ENCODE peak calls at places on chromosomes 7 and 10, in four cellular contexts. K is fibroblast of lung, I is AG04450, C is cardiac muscle cell. Y is an unnamed sample.

GRCh38 chr10:103395754-103396066 is 565 bp downstream of the ATP5MK start:
- DNase-seq in I (no peak), K (peak; percentile 19), C (peak; percentile 38), Y (peak; percentile 16)

GRCh38 chr10:96305019-96305418 is 785 bp downstream of the DNTT start:
- DNase-seq in K (no peak), I (no peak), C (no peak), Y (no peak)

GRCh38 chr10:36888925-36889573 is 236.3 kb upstream of the ANKRD30A start:
- DNase-seq in K (no peak), I (no peak), C (peak; percentile 7), Y (peak; percentile 3)

GRCh38 chr7:143205560-143206293 is 16.1 kb upstream of the TAS2R40 start:
- DNase-seq in C (peak; percentile 14), K (peak; percentile 9), I (no peak), Y (peak; percentile 9)

GRCh38 chr10:77432398-77432797 is 205.2 kb downstream of the KCNMA1 start:
- DNase-seq in C (no peak), I (no peak), K (no peak), Y (no peak)

GRCh38 chr10:101903827-101904520 is 60.4 kb upstream of the KCNIP2 start:
- DNase-seq in I (no peak), K (no peak), C (no peak), Y (no peak)

GRCh38 chr7:6258440-6259182 is 13.8 kb downstream of the CYTH3 start:
- DNase-seq in K (peak; percentile 85), C (peak; percentile 93), I (no peak), Y (peak; percentile 96)

GRCh38 chr7:55508301-55509011 is 63.8 kb downstream of the VOPP1 start:
- DNase-seq in C (no peak), I (no peak), K (no peak), Y (no peak)

GRCh38 chr10:49512121-49512809 is 26.7 kb downstream of the ERCC6 start:
- DNase-seq in K (peak; percentile 30), C (peak; percentile 55), I (no peak), Y (peak; percentile 31)

GRCh38 chr7:136887317-136887716 is 18.9 kb downstream of the CHRM2 start:
- DNase-seq in K (no peak), C (no peak), I (no peak), Y (no peak)

GRCh38 chr10:42988517-42989395 is 88.1 kb upstream of the RET start:
- DNase-seq in K (no peak), I (no peak), C (peak; percentile 7), Y (no peak)

GRCh38 chr7:116213361-116214155 is 3.2 kb downstream of the TES start:
- DNase-seq in K (peak; percentile 52), I (no peak), C (peak; percentile 86), Y (peak; percentile 88)

GRCh38 chr10:21572578-21572977 is 38.5 kb downstream of the MLLT10 start:
- DNase-seq in K (peak; percentile 57), C (peak; percentile 66), I (no peak), Y (peak; percentile 67)

GRCh38 chr10:48551796-48552591 is 52.9 kb downstream of the ARHGAP22 start:
- DNase-seq in K (peak; percentile 34), I (peak; percentile 29), C (peak; percentile 79), Y (peak; percentile 70)

GRCh38 chr10:114616516-114616915 is 41.6 kb downstream of the ABLIM1 start:
- DNase-seq in I (no peak), C (no peak), K (peak; percentile 44), Y (no peak)

GRCh38 chr10:33120275-33120674 is 162.2 kb upstream of the ITGB1 start:
- DNase-seq in I (no peak), C (no peak), K (no peak), Y (no peak)

GRCh38 chr7:39910108-39910869 is 39.8 kb upstream of the CDK13 start:
- DNase-seq in K (peak; percentile 39), C (peak; percentile 57), I (peak; percentile 2), Y (peak; percentile 45)

GRCh38 chr7:137882261-137882668 is 35.5 kb upstream of the DGKI start:
- DNase-seq in K (peak; percentile 100), C (peak; percentile 94), I (peak; percentile 93), Y (peak; percentile 98)

GRCh38 chr10:32049113-32049512 is 7.1 kb downstream of the KIF5B start:
- DNase-seq in I (no peak), K (peak; percentile 51), C (no peak), Y (no peak)

GRCh38 chr10:7563770-7564169 is 103.0 kb downstream of the ITIH5 start:
- DNase-seq in K (no peak), C (no peak), I (no peak), Y (no peak)

GRCh38 chr7:79855172-79855571 is 279.5 kb upstream of the GNAI1 start:
- DNase-seq in I (no peak), C (peak; percentile 26), K (no peak), Y (peak; percentile 33)

GRCh38 chr10:116163732-116164131 is 109.3 kb downstream of the GFRA1 start:
- DNase-seq in C (no peak), K (no peak), I (no peak), Y (no peak)

GRCh38 chr7:98119257-98119918 is 12.7 kb downstream of the LMTK2 start:
- DNase-seq in C (peak; percentile 67), K (peak; percentile 85), I (peak; percentile 16), Y (peak; percentile 71)

DNA sequence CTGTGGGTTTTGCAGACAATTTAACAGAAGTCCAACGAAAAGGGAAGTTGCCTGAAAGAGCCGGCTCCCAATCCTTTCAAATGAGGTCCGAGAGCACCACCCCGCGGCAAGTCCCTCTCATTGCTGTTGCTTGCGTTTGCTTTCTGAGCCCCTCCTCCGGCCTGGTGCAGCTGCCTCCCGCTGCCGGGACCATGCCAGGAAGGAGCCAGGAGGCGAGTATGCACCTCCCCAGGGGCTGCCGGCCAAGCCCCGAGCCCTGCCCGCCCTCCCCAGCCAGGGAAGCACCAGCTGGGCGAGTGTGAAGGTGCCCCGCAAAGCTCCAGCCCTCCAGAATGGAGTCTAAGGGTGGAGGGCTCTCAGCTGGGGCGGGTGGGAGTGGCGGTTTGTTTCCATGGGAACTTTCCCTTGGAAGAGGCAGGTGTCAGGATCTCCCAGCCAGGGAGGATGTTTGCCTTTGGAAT is 25.8 kb upstream of the PPP2R2D start:
- DNase-seq in C (peak; percentile 88), I (peak; percentile 52), K (peak; percentile 64), Y (peak; percentile 67)
- TF ChIP-seq CTCF in C (peak; percentile 85), I (peak; percentile 78), K (peak; percentile 84), Y (peak; percentile 71)

GRCh38 chr7:1742555-1743303 is 72.7 kb downstream of the ELFN1 start:
- DNase-seq in I (no peak), C (peak; percentile 54), K (peak; percentile 13), Y (peak; percentile 11)
- H3K4me3 ChIP-seq in I (no peak overlapping the region), C (no peak overlapping the region), K (no peak overlapping the region), Y (no peak overlapping the region)

DNA sequence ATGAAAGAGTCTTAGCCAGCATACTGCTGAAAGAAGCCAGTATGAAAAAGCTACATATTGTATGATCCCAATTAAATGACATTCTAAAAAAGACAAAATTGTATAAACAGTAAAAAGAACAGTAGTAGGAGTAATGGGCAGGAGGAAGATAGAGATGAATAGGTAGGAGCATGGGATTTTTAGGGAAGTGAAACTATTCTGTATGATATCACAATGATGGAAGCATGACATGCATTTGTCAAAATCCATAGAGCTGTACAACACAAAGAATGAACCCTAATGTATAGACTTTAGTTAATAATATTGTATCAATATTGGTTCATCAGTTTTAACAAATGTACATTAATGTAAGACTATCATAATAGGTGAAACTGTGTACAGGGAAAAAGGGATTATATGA is 147.9 kb downstream of the IMMP2L start:
- DNase-seq in C (no peak), K (no peak), I (no peak), Y (no peak)
- TF ChIP-seq CTCF in C (no peak), K (no peak), I (no peak), Y (no peak)

GRCh38 chr10:67977246-67977645 is 92.8 kb downstream of the SIRT1 start:
- DNase-seq in I (no peak), C (no peak), K (no peak), Y (no peak)

GRCh38 chr10:67965456-67965855 is 81.0 kb downstream of the SIRT1 start:
- DNase-seq in C (no peak), K (no peak), I (no peak), Y (no peak)

GRCh38 chr10:67969875-67970274 is 85.4 kb downstream of the SIRT1 start:
- DNase-seq in K (peak; percentile 55), C (no peak), I (no peak), Y (peak; percentile 37)

GRCh38 chr10:67976292-67977245 is 92.1 kb downstream of the SIRT1 start:
- DNase-seq in C (peak; percentile 5), I (no peak), K (peak; percentile 14), Y (peak; percentile 20)

GRCh38 chr10:67971311-67971710 is 86.9 kb downstream of the SIRT1 start:
- DNase-seq in I (no peak), C (no peak), K (no peak), Y (no peak)
- H3K4me3 ChIP-seq in I (no peak overlapping the region), C (no peak overlapping the region), K (no peak overlapping the region), Y (no peak overlapping the region)

GRCh38 chr7:100428967-100429636 is 529 bp upstream of the MEPCE start:
- DNase-seq in C (peak; percentile 100), I (peak; percentile 100), K (peak; percentile 99), Y (peak; percentile 100)

GRCh38 chr7:100427762-100428198 is 723 bp downstream of the ZCWPW1 start:
- DNase-seq in I (no peak), C (no peak), K (no peak), Y (no peak)

GRCh38 chr7:100426516-100426915 is 2.0 kb downstream of the ZCWPW1 start:
- DNase-seq in C (no peak), I (no peak), K (no peak), Y (no peak)

GRCh38 chr7:100429637-100430449 is at the start of gene MEPCE:
- DNase-seq in C (peak; percentile 97), K (peak; percentile 92), I (peak; percentile 94), Y (peak; percentile 96)

GRCh38 chr7:100428199-100428966 is at the start of gene ZCWPW1:
- DNase-seq in K (peak; percentile 95), I (peak; percentile 95), C (peak; percentile 98), Y (peak; percentile 98)
- TF ChIP-seq CTCF in K (no peak), I (peak; percentile 9), C (no peak), Y (no peak)

GRCh38 chr7:44064791-44065430 is 456 bp downstream of the PGAM2 start:
- DNase-seq in I (no peak), K (no peak), C (no peak), Y (no peak)
- H3K4me3 ChIP-seq in I (no peak overlapping the region), K (no peak overlapping the region), C (peak overlapping the region; percentile 22), Y (no peak overlapping the region)

GRCh38 chr10:12091420-12091819 is 22.7 kb downstream of the DHTKD1 start:
- DNase-seq in I (no peak), K (no peak), C (no peak), Y (no peak)

DNA sequence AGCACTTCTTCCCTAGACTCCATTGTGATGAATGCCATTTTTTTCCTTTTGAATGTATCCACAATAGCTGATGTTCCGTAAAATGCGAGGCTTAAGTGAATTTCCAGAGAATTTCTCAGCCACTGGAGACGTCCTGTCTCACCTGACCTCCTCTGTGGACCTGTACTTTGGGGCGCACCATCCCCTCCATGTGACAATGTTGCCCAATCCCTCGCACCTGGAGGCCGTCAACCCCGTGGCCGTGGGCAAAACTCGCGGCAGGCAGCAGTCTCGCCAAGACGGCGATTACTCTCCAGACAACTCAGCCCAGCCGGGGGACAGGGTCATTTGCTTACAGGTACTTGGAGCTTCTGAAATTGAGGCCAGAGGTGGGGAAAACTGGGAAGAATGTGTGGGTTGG is 20.2 kb downstream of the DHTKD1 start:
- DNase-seq in K (no peak), I (no peak), C (no peak), Y (no peak)
- TF ChIP-seq CTCF in K (no peak), I (no peak), C (no peak), Y (no peak)